ENCODE peak calls at places on chromosomes 11 and 22, in four cellular contexts. W, Y, S and M are unnamed samples.
A peak's percentile ranks its signal among the peaks of the same experiment; 100 is the strongest.

GRCh38 chr22:42270178-42270511 is 308 bp downstream of the TCF20 start:
- DNase-seq in W (no peak), Y (no peak), S (no peak), M (no peak)

GRCh38 chr11:107853070-107853469 is 5.5 kb downstream of the SLC35F2 start:
- DNase-seq in W (no peak), Y (no peak), S (no peak), M (no peak)

GRCh38 chr22:43273902-43274484 is 69.2 kb downstream of the SCUBE1 start:
- DNase-seq in W (no peak), Y (peak; percentile 32), S (peak; percentile 60), M (peak; percentile 29)

GRCh38 chr11:75431533-75432525 is 1.2 kb downstream of the KLHL35 start:
- DNase-seq in W (no peak), Y (no peak), S (no peak), M (no peak)

GRCh38 chr11:78298216-78298860 is 109.6 kb downstream of the USP35 start:
- DNase-seq in W (no peak), Y (no peak), S (no peak), M (no peak)

GRCh38 chr22:42925598-42925997 is 68.5 kb upstream of the ARFGAP3 start:
- DNase-seq in W (no peak), Y (no peak), S (no peak), M (no peak)

GRCh38 chr22:31148516-31148915 is 8.2 kb upstream of the PLA2G3 start:
- DNase-seq in W (no peak), Y (no peak), S (peak; percentile 54), M (no peak)

GRCh38 chr11:2914475-2915195 is 14.6 kb downstream of the PHLDA2 start:
- DNase-seq in W (no peak), Y (no peak), S (no peak), M (no peak)

GRCh38 chr22:39931271-39931670 is 28.9 kb upstream of the TMA7B start:
- DNase-seq in W (no peak), Y (no peak), S (no peak), M (no peak)

GRCh38 chr22:21450320-21450831 is 16.8 kb upstream of the TMEM191C start:
- DNase-seq in W (no peak), Y (no peak), S (no peak), M (no peak)

GRCh38 chr11:11842426-11843008 is 745 bp downstream of the USP47 start:
- DNase-seq in W (peak; percentile 70), Y (peak; percentile 30), S (peak; percentile 92), M (no peak)

GRCh38 chr11:87265132-87265531 is 227.4 kb downstream of the TMEM135 start:
- DNase-seq in W (no peak), Y (no peak), S (peak; percentile 51), M (no peak)

GRCh38 chr11:132245558-132246385 is 875.4 kb downstream of the NTM start:
- DNase-seq in W (no peak), Y (no peak), S (no peak), M (no peak)

GRCh38 chr22:32617883-32618282 is 143.3 kb downstream of the FBXO7 start:
- DNase-seq in W (no peak), Y (no peak), S (peak; percentile 26), M (no peak)